ENCODE peak calls at places on chromosomes 6 and 20, in eight cellular contexts. Z, M, A, P, K, S, N and X are unnamed samples.

GRCh38 chr6:39422273-39422672 is 99.8 kb upstream of the KCNK16 start:
- DNase-seq in Z (no peak), M (no peak), A (no peak), P (no peak), K (no peak), S (no peak), N (no peak), X (no peak)

GRCh38 chr6:79946773-79947190 is 571 bp downstream of the ELOVL4 start:
- DNase-seq in Z (peak), M (peak), A (no peak), P (no peak), K (peak), S (no peak), N (peak), X (peak)

GRCh38 chr20:48411906-48412305 is 415.9 kb downstream of the PREX1 start:
- DNase-seq in Z (no peak), M (no peak), A (no peak), P (no peak), K (no peak), S (no peak), N (no peak), X (no peak)

GRCh38 chr20:57464642-57465211 is 60.2 kb downstream of the CTCFL start:
- DNase-seq in Z (no peak), M (peak), A (peak), P (no peak), K (no peak), S (no peak), N (peak), X (peak)

GRCh38 chr6:121597654-121598053 is 162.2 kb downstream of the GJA1 start:
- DNase-seq in Z (no peak), M (no peak), A (no peak), P (no peak), K (no peak), S (no peak), N (peak), X (peak)

GRCh38 chr20:41006936-41007871 is 21.4 kb upstream of the TOP1 start:
- DNase-seq in Z (no peak), M (no peak), A (no peak), P (no peak), K (no peak), S (no peak), N (no peak), X (no peak)

GRCh38 chr6:139236105-139236504 is 55.7 kb downstream of the TXLNB start:
- DNase-seq in Z (no peak), M (no peak), A (no peak), P (no peak), K (no peak), S (no peak), N (no peak), X (no peak)

GRCh38 chr20:21339499-21339898 is 36.4 kb downstream of the XRN2 start:
- DNase-seq in Z (no peak), M (peak), A (no peak), P (no peak), K (no peak), S (no peak), N (peak), X (peak)

GRCh38 chr6:139240161-139241010 is 51.4 kb downstream of the TXLNB start:
- DNase-seq in Z (no peak), M (peak), A (no peak), P (no peak), K (no peak), S (no peak), N (peak), X (peak)

GRCh38 chr20:51800769-51801219 is 1.5 kb downstream of the SALL4 start:
- DNase-seq in Z (no peak), M (peak), A (no peak), P (no peak), K (peak), S (peak), N (no peak), X (no peak)

GRCh38 chr20:58709703-58710039 is 17.1 kb downstream of the NPEPL1 start:
- DNase-seq in Z (no peak), M (no peak), A (no peak), P (no peak), K (no peak), S (no peak), N (no peak), X (no peak)

GRCh38 chr6:65259080-65259479 is 447.9 kb downstream of the EYS start:
- DNase-seq in Z (no peak), M (peak), A (no peak), P (no peak), K (no peak), S (no peak), N (peak), X (peak)
- TF ChIP-seq CTCF in Z (no peak), M (no peak), A (no peak), P (no peak), K (peak), S (peak), N (no peak), X (peak)

DNA sequence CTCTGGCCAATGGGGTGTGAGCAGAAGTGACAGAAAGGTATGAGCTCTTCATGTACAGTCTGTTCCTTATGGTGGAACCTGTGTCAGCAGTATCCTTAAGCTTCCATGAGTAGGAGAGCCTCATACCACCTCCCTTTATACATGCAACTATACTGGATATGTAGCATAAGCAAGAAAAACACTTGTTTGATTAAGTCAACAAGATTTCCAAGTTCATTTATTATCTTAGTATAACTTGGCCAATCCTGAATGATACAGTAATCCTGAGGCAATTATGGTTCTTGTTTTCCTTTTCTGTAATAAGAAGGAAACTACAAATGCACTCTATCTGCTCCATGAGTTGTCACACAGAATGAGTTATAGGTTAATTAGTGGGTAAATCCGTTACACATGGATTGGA is 409.6 kb upstream of the ID4 start:
- DNase-seq in Z (no peak), M (no peak), A (no peak), P (no peak), K (no peak), S (no peak), N (no peak), X (no peak)
- H3K4me3 ChIP-seq in Z (no peak), M (no peak), A (no peak), P (no peak), K (no peak), S (no peak), N (no peak), X (no peak)

DNA sequence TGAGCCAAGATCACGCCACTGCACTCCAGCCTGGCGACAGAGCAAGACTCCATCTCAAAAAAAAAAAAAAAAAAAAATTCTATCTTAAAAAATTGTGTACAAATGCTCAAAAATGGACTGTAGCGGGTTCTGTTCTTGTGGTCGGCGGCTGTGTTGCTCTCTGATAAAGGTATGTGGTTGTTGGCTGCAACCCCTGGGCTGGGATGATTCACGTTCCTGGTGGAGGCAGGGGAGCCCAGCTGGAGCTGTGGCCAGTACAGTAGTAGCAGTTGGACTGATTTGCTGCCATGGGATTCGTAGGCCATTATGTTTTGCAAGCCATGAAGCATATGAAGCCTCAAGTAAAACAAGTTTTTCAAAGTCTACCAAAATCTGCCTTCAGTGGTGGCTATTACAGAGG is 22.3 kb downstream of the MDN1 start:
- DNase-seq in Z (no peak), M (no peak), A (no peak), P (no peak), K (no peak), S (no peak), N (no peak), X (peak)
- TF ChIP-seq CTCF in Z (no peak), M (no peak), A (no peak), P (no peak), K (no peak), S (no peak), N (no peak), X (no peak)

GRCh38 chr20:38377039-38377715 is 30.9 kb downstream of the LBP start:
- DNase-seq in Z (no peak), M (no peak), A (no peak), P (no peak), K (no peak), S (no peak), N (no peak), X (no peak)
- H3K4me3 ChIP-seq in Z (no peak), M (no peak), A (no peak), P (no peak), K (no peak), S (no peak), N (no peak), X (no peak)

GRCh38 chr6:157981395-157982296 is at the start of gene SYNJ2:
- DNase-seq in Z (peak), M (peak), A (no peak), P (no peak), K (peak), S (peak), N (peak), X (peak)
- TF ChIP-seq CTCF in Z (peak), M (peak), A (peak), P (peak), K (peak), S (peak), N (peak), X (peak)

DNA sequence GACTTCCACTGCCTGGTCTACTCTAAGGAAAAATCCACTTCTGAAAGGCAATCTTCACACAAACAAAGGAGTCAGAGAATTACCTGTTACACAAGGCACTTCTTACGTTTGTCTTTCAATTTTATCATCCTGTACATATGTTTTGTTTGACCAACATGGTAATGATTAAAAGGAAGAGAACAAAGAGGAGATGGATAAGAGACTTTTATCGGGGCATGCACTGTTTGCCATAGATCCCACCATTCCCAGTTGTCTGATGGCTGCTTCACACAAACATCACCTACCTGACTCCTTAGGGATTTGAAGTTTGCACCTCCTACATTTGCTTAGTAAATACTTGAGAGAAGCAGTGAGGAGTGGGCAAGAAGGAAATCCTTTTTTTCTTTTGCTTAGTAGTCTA is 87.1 kb downstream of the BFSP1 start:
- DNase-seq in Z (no peak), M (no peak), A (no peak), P (no peak), K (no peak), S (no peak), N (no peak), X (no peak)
- H3K4me3 ChIP-seq in Z (no peak), M (no peak), A (no peak), P (no peak), K (no peak), S (no peak), N (no peak), X (no peak)

DNA sequence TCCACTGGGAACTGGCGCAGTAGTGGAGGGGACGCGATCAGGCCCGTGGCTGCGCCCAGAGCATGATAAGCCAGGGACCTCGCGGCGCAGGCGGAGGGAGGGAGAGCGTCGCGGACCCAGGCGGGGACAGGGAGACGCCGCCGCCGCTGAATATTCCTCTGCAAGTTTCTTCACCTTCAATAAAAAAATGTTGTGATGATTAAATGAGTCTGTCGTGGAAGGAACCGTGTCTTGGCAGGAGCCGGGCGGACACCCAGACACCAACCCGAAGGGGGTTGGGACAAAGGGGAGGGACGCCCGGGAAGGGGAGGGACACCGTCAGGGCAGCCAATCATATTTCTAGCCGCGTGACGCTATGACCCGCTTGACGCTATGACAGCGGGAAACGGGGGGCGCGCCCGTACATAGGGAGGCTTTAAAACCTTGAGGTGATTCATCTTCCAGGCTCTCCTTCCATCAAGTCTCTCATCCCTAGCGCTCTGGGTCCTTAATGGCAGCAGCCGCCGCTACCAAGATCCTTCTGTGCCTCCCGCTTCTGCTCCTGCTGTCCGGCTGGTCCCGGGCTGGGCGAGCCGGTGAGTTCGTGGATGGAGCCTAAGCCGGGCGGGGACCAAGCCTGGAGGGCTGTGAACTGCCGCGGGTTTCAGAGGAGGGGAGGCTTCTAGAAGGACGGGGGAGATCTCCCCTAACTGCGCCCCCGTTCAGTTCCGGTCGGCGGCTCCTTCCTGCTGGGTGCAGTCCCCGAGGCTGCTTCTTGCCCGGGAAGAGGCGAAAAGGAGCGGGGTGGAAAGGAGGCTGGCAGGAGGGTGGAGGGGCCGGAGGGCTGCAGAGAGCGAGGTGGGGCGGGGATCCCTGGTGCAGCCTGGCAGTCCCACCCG is at the start of gene ULBP2:
- DNase-seq in Z (peak), M (peak), A (peak), P (peak), K (peak), S (peak), N (peak), X (peak)
- TF ChIP-seq CTCF in Z (no peak), M (no peak), A (no peak), P (no peak), K (no peak), S (no peak), N (no peak), X (no peak)

GRCh38 chr6:137391061-137391814 is 103.0 kb downstream of the OLIG3 start:
- DNase-seq in Z (no peak), M (no peak), A (no peak), P (no peak), K (no peak), S (no peak), N (no peak), X (no peak)

GRCh38 chr6:137387365-137387764 is 106.8 kb downstream of the OLIG3 start:
- DNase-seq in Z (no peak), M (no peak), A (no peak), P (no peak), K (no peak), S (no peak), N (no peak), X (no peak)

GRCh38 chr6:137390264-137390787 is 103.9 kb downstream of the OLIG3 start:
- DNase-seq in Z (no peak), M (no peak), A (no peak), P (peak), K (no peak), S (no peak), N (no peak), X (no peak)

GRCh38 chr6:137389150-137389664 is 105.0 kb downstream of the OLIG3 start:
- DNase-seq in Z (no peak), M (peak), A (no peak), P (peak), K (no peak), S (no peak), N (peak), X (peak)
- H3K4me3 ChIP-seq in Z (no peak), M (no peak), A (no peak), P (no peak), K (no peak), S (no peak), N (no peak), X (no peak)